ENCODE peak calls at places on chromosomes 4 and X, in nine cellular contexts. F is endothelial cell of umbilical vein, L is stomach, I is K562, G is HCT116, O is suprapubic skin, D is transverse colon, U is sigmoid colon, A is esophagus muscularis mucosa. B is an unnamed sample.

GRCh38 chrX:7132335-7133035 is 15.0 kb upstream of the STS start:
- DNase-seq in F (peak; percentile 71), L (peak; percentile 90), I (peak; percentile 87), G (peak; percentile 56), O (no peak), D (peak; percentile 91), U (no peak), A (no peak), B (no peak)

GRCh38 chr4:10737335-10737734 is 52.8 kb upstream of the CLNK start:
- DNase-seq in F (no peak), L (no peak), I (no peak), G (no peak), O (no peak), D (no peak), U (no peak), A (no peak), B (no peak)

GRCh38 chr4:110172972-110173371 is 25.4 kb downstream of the ELOVL6 start:
- DNase-seq in F (no peak), L (no peak), I (no peak), G (no peak), O (no peak), D (peak; percentile 51), U (no peak), A (no peak), B (no peak)

GRCh38 chr4:71188197-71188625 is 150.6 kb upstream of the SLC4A4 start:
- DNase-seq in F (no peak), L (no peak), I (no peak), G (no peak), O (no peak), D (no peak), U (no peak), A (no peak), B (no peak)

GRCh38 chr4:185708348-185708747 is 103.6 kb downstream of the SORBS2 start:
- DNase-seq in F (peak; percentile 82), L (no peak), I (no peak), G (no peak), O (no peak), D (no peak), U (no peak), A (no peak), B (no peak)

GRCh38 chr4:21986312-21986711 is 37.7 kb upstream of the KCNIP4 start:
- DNase-seq in F (no peak), L (no peak), I (no peak), G (no peak), O (no peak), D (no peak), U (no peak), A (no peak), B (no peak)

GRCh38 chrX:70289168-70289792 is 447 bp downstream of the PDZD11 start:
- DNase-seq in F (no peak), L (no peak), I (peak; percentile 1), G (no peak), O (no peak), D (no peak), U (no peak), A (no peak), B (no peak)

GRCh38 chr4:40283413-40283812 is 51.7 kb upstream of the CHRNA9 start:
- DNase-seq in F (no peak), L (no peak), I (no peak), G (no peak), O (no peak), D (no peak), U (peak; percentile 27), A (no peak), B (no peak)

GRCh38 chr4:144355809-144356757 is 215.6 kb upstream of the GYPA start:
- DNase-seq in F (peak; percentile 88), L (no peak), I (peak; percentile 18), G (peak; percentile 67), O (no peak), D (peak; percentile 11), U (no peak), A (no peak), B (no peak)

GRCh38 chr4:149404143-149404542 is 411.5 kb downstream of the IQCM start:
- DNase-seq in F (no peak), L (no peak), I (no peak), G (no peak), O (no peak), D (no peak), U (no peak), A (no peak), B (no peak)

GRCh38 chrX:17474892-17475291 is 99.9 kb downstream of the NHS start:
- DNase-seq in F (no peak), L (no peak), I (no peak), G (no peak), O (no peak), D (no peak), U (no peak), A (no peak), B (no peak)

GRCh38 chr4:86592553-86593249 is 1.4 kb upstream of the PTPN13 start:
- DNase-seq in F (no peak), L (no peak), I (no peak), G (no peak), O (no peak), D (no peak), U (no peak), A (no peak), B (no peak)

GRCh38 chr4:18882468-18882867 is 860.9 kb upstream of the LCORL start:
- DNase-seq in F (peak; percentile 2), L (no peak), I (no peak), G (peak; percentile 29), O (no peak), D (no peak), U (no peak), A (no peak), B (no peak)

GRCh38 chrX:7514871-7515599 is 327.9 kb upstream of the VCX start:
- DNase-seq in F (no peak), L (no peak), I (no peak), G (no peak), O (no peak), D (no peak), U (no peak), A (no peak), B (no peak)

GRCh38 chr4:126051709-126052424 is 737.1 kb downstream of the FAT4 start:
- DNase-seq in F (peak; percentile 60), L (no peak), I (no peak), G (no peak), O (no peak), D (no peak), U (no peak), A (no peak), B (no peak)

GRCh38 chr4:76981649-76982048 is 32.1 kb downstream of the SEPTIN11 start:
- DNase-seq in F (no peak), L (no peak), I (no peak), G (no peak), O (no peak), D (no peak), U (no peak), A (no peak), B (no peak)

GRCh38 chrX:82734140-82734539 is 774.0 kb upstream of the POU3F4 start:
- DNase-seq in F (no peak), L (no peak), I (no peak), G (no peak), O (no peak), D (no peak), U (no peak), A (no peak), B (no peak)

GRCh38 chrX:590666-591065 is 39.9 kb upstream of the SHOX start:
- DNase-seq in F (no peak), L (no peak), I (no peak), G (no peak), O (no peak), D (no peak), U (no peak), A (no peak), B (no peak)

GRCh38 chr4:126630171-126630570 is 1002.6 kb upstream of the INTU start:
- DNase-seq in F (no peak), L (no peak), I (no peak), G (no peak), O (no peak), D (no peak), U (no peak), A (no peak), B (no peak)

GRCh38 chrX:124478046-124478445 is 131.7 kb downstream of the SH2D1A start:
- DNase-seq in F (no peak), L (no peak), I (no peak), G (no peak), O (no peak), D (no peak), U (no peak), A (no peak), B (no peak)
- H3K27ac ChIP-seq in F (no peak overlapping the region), L (no peak overlapping the region), I (no peak overlapping the region), G (no peak overlapping the region), O (no peak overlapping the region), D (no peak overlapping the region), U (no peak overlapping the region), A (no peak overlapping the region), B (no peak overlapping the region)

DNA sequence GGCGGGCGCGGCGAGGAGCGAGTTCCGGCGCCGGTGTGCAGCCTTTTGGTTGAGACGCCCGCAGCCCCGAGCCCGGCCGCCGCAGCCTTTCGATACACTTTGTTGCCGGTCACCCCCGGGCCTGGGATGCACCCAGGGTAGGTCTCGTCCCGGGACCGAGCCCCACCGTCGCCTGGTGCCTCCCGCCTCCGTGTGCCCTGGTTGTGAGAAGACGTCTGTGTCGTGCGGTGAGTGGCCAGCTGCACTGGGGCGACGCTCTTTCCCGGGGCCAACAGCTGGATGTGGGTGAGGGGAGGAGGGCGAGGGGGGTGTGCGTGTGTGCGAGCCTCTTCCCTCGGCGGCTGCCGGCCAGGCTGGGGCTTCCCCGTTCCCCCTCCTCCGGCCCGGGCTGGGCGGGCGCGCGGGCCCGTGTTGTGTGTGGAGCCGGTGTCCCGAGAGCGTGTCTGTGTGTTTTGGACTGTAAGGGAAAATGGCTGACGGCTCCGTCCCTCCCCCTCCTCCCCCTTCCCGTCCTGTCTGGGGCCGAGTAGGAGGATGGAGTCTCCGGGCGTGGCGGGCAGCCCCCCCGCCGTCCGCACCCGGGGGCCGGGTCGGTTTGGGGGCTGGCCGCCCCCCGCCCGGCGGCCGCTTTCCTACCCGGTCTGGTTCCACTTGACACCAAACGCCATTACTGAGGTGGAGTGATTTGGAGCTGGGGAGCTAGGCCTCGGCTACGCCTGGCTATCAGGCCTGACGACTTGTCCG is 810 bp downstream of the USP9X start:
- DNase-seq in F (peak; percentile 61), L (peak; percentile 50), I (no peak), G (no peak), O (peak; percentile 84), D (peak; percentile 60), U (peak; percentile 80), A (no peak), B (no peak)
- TF ChIP-seq POLR2AphosphoS5 in F (no peak), L (no peak), I (peak; percentile 29), G (no peak), O (no peak), D (no peak), U (no peak), A (no peak), B (no peak)

GRCh38 chr4:123418486-123418931 is 21.9 kb downstream of the SPRY1 start:
- DNase-seq in F (peak; percentile 82), L (peak; percentile 43), I (no peak), G (no peak), O (no peak), D (no peak), U (no peak), A (no peak), B (no peak)
- H3K4me1 ChIP-seq in F (peaks cover 45% of the 10 kb centered on the region), L (peaks cover 49% of the 10 kb centered on the region), I (no peaks in the 10 kb centered on the region), G (peaks cover 12% of the 10 kb centered on the region), O (peaks cover 8% of the 10 kb centered on the region), D (peaks cover 25% of the 10 kb centered on the region), U (peaks cover 9% of the 10 kb centered on the region), A (peaks cover 14% of the 10 kb centered on the region), B (no peaks in the 10 kb centered on the region)

DNA sequence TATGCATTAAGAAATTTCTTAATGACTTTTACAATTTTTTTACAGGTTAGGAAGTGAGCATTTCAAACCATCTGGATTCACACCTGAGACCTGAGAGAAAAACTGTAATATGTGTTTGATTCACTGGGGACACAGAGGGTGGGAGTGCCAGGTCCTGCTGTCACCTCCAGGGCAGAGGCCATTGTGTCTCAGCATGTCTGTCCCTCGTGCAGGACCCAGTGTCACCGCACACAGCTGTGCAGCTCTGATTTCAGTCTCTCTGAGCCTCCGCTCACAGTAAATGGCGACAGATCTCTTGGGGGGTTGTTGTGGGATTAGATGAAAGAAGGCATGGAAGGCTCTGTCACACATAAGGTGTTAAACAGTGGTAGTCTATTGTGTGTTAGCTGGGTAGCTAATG is 23.0 kb upstream of the CLDN24 start:
- DNase-seq in F (no peak), L (no peak), I (no peak), G (no peak), O (no peak), D (no peak), U (no peak), A (no peak), B (no peak)
- H3K27ac ChIP-seq in F (no peak overlapping the region), L (no peak overlapping the region), I (no peak overlapping the region), G (no peak overlapping the region), O (no peak overlapping the region), D (no peak overlapping the region), U (no peak overlapping the region), A (no peak overlapping the region), B (no peak overlapping the region)

B was measured in vagina.